ENCODE peak calls at places on chromosomes 11 and 22, in ten cellular contexts. S is A172; X is kidney; N is Daoy; E is lung; I is NCI-H345; Y is HEK293T; M is effector memory CD8-positive, alpha-beta T cell; G is stimulated activated CD4-positive, alpha-beta T cell treated with anti-CD3 and anti-CD28 coated beads, Interleukin-1b, Interleukin-23, amount 100 ng/mL, for 1 hour; O is GM23338. K is an unnamed sample.

GRCh38 chr11:79437981-79438630 is 2.7 kb downstream of the TENM4 start:
- DNase-seq in N (peak; percentile 78), Y (peak; percentile 16), M (no peak), G (no peak), S (peak; percentile 28), O (peak; percentile 45), X (peak; percentile 78), I (peak; percentile 63), E (no peak), K (no peak)

GRCh38 chr22:37708580-37709444 is 12.0 kb downstream of the TRIOBP start:
- DNase-seq in O (no peak), X (peak; percentile 75), M (no peak), N (no peak), S (no peak), G (no peak), E (no peak), Y (no peak), I (no peak), K (no peak)

GRCh38 chr11:130606181-130606580 is 157.7 kb downstream of the ADAMTS15 start:
- DNase-seq in X (no peak), N (peak; percentile 78), O (no peak), M (no peak), Y (no peak), I (no peak), S (no peak), E (no peak), G (no peak), K (no peak)

GRCh38 chr11:79314906-79315689 is 125.7 kb downstream of the TENM4 start:
- DNase-seq in E (no peak), M (no peak), I (no peak), X (no peak), N (peak; percentile 17), S (no peak), G (no peak), O (peak; percentile 82), Y (no peak), K (no peak)

GRCh38 chr11:87263979-87264378 is 226.2 kb downstream of the TMEM135 start:
- DNase-seq in N (no peak), I (no peak), S (no peak), Y (no peak), M (no peak), G (no peak), E (no peak), O (no peak), X (no peak), K (no peak)

GRCh38 chr11:73392108-73393010 is 16.2 kb downstream of the RELT start:
- DNase-seq in M (no peak), N (no peak), S (no peak), I (no peak), Y (no peak), X (no peak), E (no peak), G (no peak), O (no peak), K (no peak)

GRCh38 chr11:35307221-35307621 is 112.1 kb downstream of the SLC1A2 start:
- DNase-seq in S (no peak), M (no peak), E (no peak), X (no peak), I (no peak), N (no peak), Y (no peak), G (no peak), O (no peak), K (no peak)

GRCh38 chr11:76653674-76654309 is 16.8 kb downstream of the LRRC32 start:
- DNase-seq in G (no peak), E (no peak), M (no peak), N (no peak), I (no peak), O (no peak), S (no peak), X (peak; percentile 88), Y (no peak), K (no peak)

GRCh38 chr11:83350187-83350586 is 64.0 kb upstream of the CCDC90B start:
- DNase-seq in X (no peak), Y (no peak), M (no peak), G (no peak), O (no peak), N (no peak), S (no peak), E (no peak), I (no peak), K (no peak)

GRCh38 chr11:37322333-37323194 is 724.5 kb upstream of the RAG2 start:
- DNase-seq in I (no peak), M (no peak), E (no peak), N (no peak), S (no peak), Y (no peak), O (no peak), G (no peak), X (no peak), K (no peak)

GRCh38 chr11:1330473-1330872 is 21.0 kb upstream of the TOLLIP start:
- DNase-seq in S (no peak), N (no peak), I (no peak), O (no peak), X (no peak), M (no peak), G (no peak), E (no peak), Y (no peak), K (no peak)

GRCh38 chr11:2975594-2975993 is 16.5 kb downstream of the NAP1L4 start:
- DNase-seq in I (peak; percentile 36), N (no peak), E (no peak), S (peak; percentile 36), X (no peak), Y (peak; percentile 57), G (no peak), M (peak; percentile 36), O (peak; percentile 53), K (no peak)

GRCh38 chr22:47053865-47054185 is 291.4 kb downstream of the TBC1D22A start:
- DNase-seq in X (peak; percentile 45), M (no peak), E (no peak), G (no peak), I (no peak), N (peak; percentile 54), S (peak; percentile 72), Y (no peak), O (no peak), K (no peak)

GRCh38 chr11:70760416-70761020 is 362.2 kb downstream of the CTTN start:
- DNase-seq in I (peak; percentile 70), E (no peak), Y (no peak), M (no peak), G (no peak), X (no peak), N (no peak), O (no peak), S (no peak), K (no peak)

GRCh38 chr22:41563051-41563711 is 2.4 kb downstream of the CSDC2 start:
- DNase-seq in G (no peak), Y (no peak), X (no peak), M (no peak), O (peak; percentile 32), S (peak; percentile 91), E (no peak), N (peak; percentile 82), I (no peak), K (no peak)

GRCh38 chr11:103051158-103051801 is 40.7 kb downstream of the DCUN1D5 start:
- DNase-seq in N (no peak), O (no peak), X (no peak), Y (no peak), I (no peak), E (no peak), G (no peak), M (no peak), S (peak; percentile 27), K (no peak)

GRCh38 chr22:40040927-40041326 is 46.2 kb downstream of the FAM83F start:
- DNase-seq in S (no peak), E (no peak), X (peak; percentile 82), G (no peak), Y (no peak), O (no peak), N (peak; percentile 21), M (no peak), I (no peak), K (peak; percentile 24)

GRCh38 chr11:116030697-116031331 is 526.6 kb upstream of the CADM1 start:
- DNase-seq in X (no peak), N (no peak), S (no peak), Y (no peak), E (no peak), O (no peak), I (no peak), G (no peak), M (no peak), K (no peak)

GRCh38 chr22:35418088-35418487 is 18.1 kb downstream of the MCM5 start:
- DNase-seq in N (no peak), S (no peak), O (no peak), G (no peak), E (no peak), M (no peak), Y (no peak), X (peak; percentile 15), I (no peak), K (no peak)

GRCh38 chr11:117160826-117161225 is 16.7 kb downstream of the PAFAH1B2 start:
- DNase-seq in N (no peak), S (no peak), M (no peak), Y (no peak), G (no peak), I (no peak), X (no peak), E (no peak), O (no peak), K (no peak)

GRCh38 chr11:79040348-79040747 is 400.5 kb downstream of the TENM4 start:
- DNase-seq in N (peak; percentile 39), O (no peak), S (no peak), G (no peak), I (no peak), E (no peak), Y (no peak), X (no peak), M (no peak), K (no peak)

GRCh38 chr11:14359573-14360031 is 619 bp upstream of the RRAS2 start:
- DNase-seq in N (peak; percentile 49), M (no peak), E (no peak), G (no peak), S (no peak), O (no peak), I (no peak), Y (no peak), X (no peak), K (no peak)

GRCh38 chr11:120013325-120014250 is 124.3 kb downstream of the TRIM29 start:
- DNase-seq in N (peak; percentile 65), G (no peak), S (no peak), Y (peak; percentile 82), M (no peak), O (peak; percentile 93), X (no peak), I (no peak), E (no peak), K (no peak)

GRCh38 chr11:99968336-99968735 is 718.8 kb upstream of the ARHGAP42 start:
- DNase-seq in Y (no peak), G (no peak), O (no peak), M (no peak), E (no peak), X (no peak), S (no peak), N (no peak), I (no peak), K (no peak)

K was measured in KG1.